ENCODE peak calls at places on chromosomes 12 and 14, in five cellular contexts. Q, M, Z, X and W are unnamed samples.

GRCh38 chr14:88346048-88346639 is 23.1 kb upstream of the KCNK10 start:
- DNase-seq in Q (no peak), M (no peak), Z (no peak), X (no peak), W (no peak)

GRCh38 chr12:67419810-67420209 is 150.7 kb downstream of the CAND1 start:
- DNase-seq in Q (no peak), M (no peak), Z (no peak), X (peak), W (no peak)

GRCh38 chr12:12620730-12621315 is 9.1 kb downstream of the CREBL2 start:
- DNase-seq in Q (no peak), M (no peak), Z (no peak), X (no peak), W (no peak)

GRCh38 chr14:70257526-70257925 is 68.8 kb upstream of the SLC8A3 start:
- DNase-seq in Q (no peak), M (no peak), Z (no peak), X (peak), W (no peak)

GRCh38 chr12:143964-144649 is 69.8 kb downstream of the SLC6A12 start:
- DNase-seq in Q (no peak), M (peak), Z (no peak), X (peak), W (no peak)

GRCh38 chr14:71060795-71061455 is 153.7 kb downstream of the PCNX1 start:
- DNase-seq in Q (peak), M (no peak), Z (no peak), X (no peak), W (no peak)

GRCh38 chr12:15823360-15824128 is 34.4 kb upstream of the EPS8 start:
- DNase-seq in Q (peak), M (no peak), Z (no peak), X (peak), W (no peak)

GRCh38 chr14:92486881-92487280 is 26.7 kb upstream of the RIN3 start:
- DNase-seq in Q (peak), M (no peak), Z (no peak), X (no peak), W (no peak)

GRCh38 chr14:65972346-65972745 is 513.8 kb upstream of the CCDC196 start:
- DNase-seq in Q (peak), M (no peak), Z (no peak), X (no peak), W (no peak)

GRCh38 chr12:5988088-5988487 is 43.0 kb upstream of the ANO2 start:
- DNase-seq in Q (no peak), M (no peak), Z (no peak), X (no peak), W (no peak)

GRCh38 chr14:102779574-102780315 is 2.5 kb downstream of the TRAF3 start:
- DNase-seq in Q (peak), M (no peak), Z (no peak), X (no peak), W (no peak)

GRCh38 chr14:99023371-99023770 is 248.6 kb downstream of the BCL11B start:
- DNase-seq in Q (no peak), M (no peak), Z (no peak), X (no peak), W (no peak)

GRCh38 chr12:3127832-3128231 is 50.7 kb downstream of the TSPAN9 start:
- DNase-seq in Q (peak), M (no peak), Z (no peak), X (no peak), W (no peak)

GRCh38 chr14:64761441-64762043 is 57.3 kb downstream of the PLEKHG3 start:
- DNase-seq in Q (peak), M (no peak), Z (no peak), X (no peak), W (no peak)

GRCh38 chr12:43336962-43337555 is 214.9 kb downstream of the ADAMTS20 start:
- DNase-seq in Q (peak), M (no peak), Z (no peak), X (peak), W (no peak)

GRCh38 chr12:43332977-43333649 is 218.9 kb downstream of the ADAMTS20 start:
- DNase-seq in Q (peak), M (no peak), Z (no peak), X (no peak), W (no peak)

GRCh38 chr12:43337571-43338497 is 214.2 kb downstream of the ADAMTS20 start:
- DNase-seq in Q (peak), M (no peak), Z (no peak), X (no peak), W (no peak)

GRCh38 chr12:43331935-43332334 is 220.1 kb downstream of the ADAMTS20 start:
- DNase-seq in Q (no peak), M (no peak), Z (no peak), X (no peak), W (no peak)

DNA sequence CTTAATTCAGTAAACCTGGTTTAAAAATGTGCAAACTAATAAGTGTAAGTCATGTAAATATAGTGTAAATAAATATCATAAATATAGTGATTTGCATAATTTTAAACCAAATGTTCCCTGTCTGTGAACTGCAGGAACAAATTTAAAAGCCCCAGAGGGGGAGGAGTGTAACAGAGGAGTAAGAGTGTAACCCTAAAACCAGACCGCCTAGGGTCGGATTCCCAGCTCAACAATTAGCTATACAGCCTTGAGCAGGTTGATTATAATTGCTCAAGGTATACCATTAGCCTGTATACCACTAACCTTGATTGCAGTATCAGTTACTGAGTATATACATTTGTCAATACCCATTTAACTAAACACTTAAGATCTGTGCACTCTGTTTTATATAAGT is 218.4 kb downstream of the ADAMTS20 start:
- DNase-seq in Q (no peak), M (no peak), Z (no peak), X (no peak), W (no peak)
- TF ChIP-seq CTCF in Q (no peak), M (no peak), Z (no peak), X (no peak), W (no peak)

DNA sequence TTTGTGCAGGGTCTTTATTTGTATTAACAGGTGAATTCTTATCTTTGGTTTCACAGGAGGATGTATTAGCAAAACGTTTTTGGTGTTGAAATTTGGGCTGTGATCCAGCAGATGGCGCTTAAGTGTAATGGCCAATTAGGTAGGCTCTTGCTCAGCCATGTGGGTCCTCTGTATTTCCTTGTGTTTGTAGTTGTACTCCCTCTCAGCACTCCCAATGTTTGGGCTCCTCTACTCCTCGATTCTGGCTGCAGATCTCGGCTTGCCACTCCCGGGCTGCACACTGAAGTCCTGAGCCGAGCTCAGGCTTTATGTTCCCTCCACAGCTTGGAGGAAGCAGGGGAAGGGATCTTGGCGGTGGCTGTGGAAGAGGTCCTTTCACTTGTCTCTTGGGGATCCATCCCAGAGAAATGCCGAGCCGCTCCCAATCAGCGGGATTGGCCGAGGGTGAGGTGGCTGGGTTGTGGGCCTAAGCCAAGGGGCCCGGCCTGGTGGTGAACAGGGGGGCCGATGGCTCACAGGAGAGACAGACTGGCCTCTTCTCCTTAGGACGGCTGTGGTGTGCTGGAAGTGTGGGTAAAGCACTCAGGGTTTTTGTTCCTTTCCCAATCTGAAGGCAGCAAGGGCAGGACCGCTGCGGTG is 133.7 kb downstream of the AEBP2 start:
- DNase-seq in Q (peak), M (peak), Z (no peak), X (peak), W (no peak)
- TF ChIP-seq CTCF in Q (peak), M (peak), Z (no peak), X (peak), W (peak)

GRCh38 chr12:130223767-130224244 is 61.5 kb downstream of the FZD10 start:
- DNase-seq in Q (no peak), M (no peak), Z (no peak), X (no peak), W (no peak)
- TF ChIP-seq CTCF in Q (no peak), M (no peak), Z (no peak), X (no peak), W (no peak)

DNA sequence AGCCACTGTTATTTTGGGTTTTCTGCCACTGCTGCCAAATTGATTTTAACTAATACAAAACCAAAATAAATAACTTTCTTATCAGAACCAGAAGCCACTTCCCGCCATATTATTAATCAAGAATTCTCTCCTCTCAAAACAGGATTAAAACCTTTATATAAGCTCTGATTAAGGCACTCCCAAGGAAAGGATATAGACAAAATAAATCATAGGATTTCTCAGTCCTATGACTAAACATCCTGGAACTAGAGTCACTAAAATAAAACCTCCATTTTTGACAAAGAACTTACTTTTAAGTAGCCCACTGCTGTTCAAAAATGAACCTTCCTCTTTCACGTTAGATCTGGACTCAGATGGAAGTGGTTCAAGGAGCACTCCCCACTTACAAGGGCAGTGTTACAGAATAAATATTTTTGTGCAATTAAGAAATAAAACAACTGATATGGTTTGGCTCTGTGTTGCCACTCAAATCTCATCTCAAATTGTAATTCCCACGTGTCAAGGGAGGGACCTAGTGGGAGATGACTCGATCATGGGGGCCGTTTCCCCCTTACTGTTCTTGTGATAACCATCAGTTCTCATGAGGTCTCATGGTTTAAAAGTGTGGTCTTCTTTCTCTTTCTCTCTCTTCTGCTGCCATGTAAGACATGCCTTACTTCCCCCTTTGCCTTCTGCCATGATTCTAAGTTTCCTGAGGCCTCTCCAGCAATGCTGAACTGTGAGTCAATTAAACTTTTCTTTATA is 26.4 kb downstream of the GXYLT1 start:
- DNase-seq in Q (no peak), M (no peak), Z (no peak), X (no peak), W (no peak)
- TF ChIP-seq CTCF in Q (no peak), M (no peak), Z (no peak), X (no peak), W (no peak)

DNA sequence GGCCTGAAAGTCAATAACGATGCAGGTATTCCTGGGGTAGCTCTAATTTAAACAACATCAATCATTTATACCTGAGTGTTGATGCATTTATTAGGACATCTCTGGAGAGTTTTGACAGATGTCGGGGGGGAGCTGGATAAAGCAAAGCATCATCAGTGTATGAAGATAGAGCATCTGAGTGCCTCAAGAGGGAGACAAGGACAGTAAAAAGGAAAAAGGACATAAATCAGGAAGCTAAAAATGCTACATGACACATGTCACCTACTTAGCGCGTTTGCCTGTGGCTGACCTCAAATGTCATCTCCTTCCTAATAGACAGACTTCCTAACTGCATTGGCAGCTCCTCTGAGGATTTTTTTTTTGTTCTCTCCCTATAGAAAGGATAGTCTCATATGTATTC is 259.5 kb upstream of the PKP2 start:
- DNase-seq in Q (no peak), M (no peak), Z (no peak), X (no peak), W (no peak)
- TF ChIP-seq CTCF in Q (no peak), M (no peak), Z (no peak), X (no peak), W (no peak)

GRCh38 chr14:82432531-82432930 is 898.9 kb upstream of the SEL1L start:
- DNase-seq in Q (no peak), M (no peak), Z (no peak), X (no peak), W (no peak)
- TF ChIP-seq CTCF in Q (no peak), M (no peak), Z (no peak), X (no peak), W (no peak)

GRCh38 chr14:63362305-63362914 is 43.7 kb upstream of the GPHB5 start:
- DNase-seq in Q (no peak), M (peak), Z (no peak), X (peak), W (no peak)

GRCh38 chr14:63371033-63371432 is 52.3 kb upstream of the GPHB5 start:
- DNase-seq in Q (no peak), M (no peak), Z (no peak), X (no peak), W (no peak)

GRCh38 chr14:63367742-63368364 is 49.1 kb upstream of the GPHB5 start:
- DNase-seq in Q (no peak), M (no peak), Z (no peak), X (no peak), W (no peak)
- TF ChIP-seq CTCF in Q (peak), M (no peak), Z (no peak), X (no peak), W (no peak)